ENCODE peak calls at places on chromosomes 16 and 17, in nine cellular contexts. K is omental fat pad, L is hepatocyte, N is nephron progenitor cell, J is choroid plexus epithelial cell, W is D721Med, P is pancreas, X is upper lobe of right lung, O is HCT116. T is an unnamed sample.

GRCh38 chr17:74870512-74870911 is 2.3 kb downstream of the FDXR start:
- DNase-seq in K (peak), L (no peak), N (no peak), J (peak), W (no peak), P (peak), X (no peak), O (no peak), T (no peak)

GRCh38 chr16:65770752-65771151 is 595.7 kb upstream of the CDH5 start:
- DNase-seq in K (no peak), L (no peak), N (no peak), J (no peak), W (no peak), P (no peak), X (no peak), O (no peak), T (no peak)

GRCh38 chr17:63445571-63446217 is 412 bp downstream of the CYB561 start:
- DNase-seq in K (no peak), L (peak), N (peak), J (peak), W (no peak), P (peak), X (peak), O (peak), T (no peak)

GRCh38 chr17:56203430-56203829 is 50.2 kb downstream of the ANKFN1 start:
- DNase-seq in K (no peak), L (no peak), N (no peak), J (peak), W (no peak), P (no peak), X (no peak), O (peak), T (no peak)

GRCh38 chr17:78818932-78819331 is 21.7 kb downstream of the USP36 start:
- DNase-seq in K (no peak), L (no peak), N (no peak), J (no peak), W (no peak), P (no peak), X (no peak), O (no peak), T (peak)

GRCh38 chr16:47888142-47888541 is 267.7 kb downstream of the ABCC12 start:
- DNase-seq in K (no peak), L (peak), N (no peak), J (peak), W (no peak), P (no peak), X (no peak), O (no peak), T (no peak)

GRCh38 chr17:19270347-19270950 is 33.3 kb downstream of the EPN2 start:
- DNase-seq in K (no peak), L (no peak), N (no peak), J (no peak), W (no peak), P (no peak), X (no peak), O (no peak), T (no peak)

GRCh38 chr17:19928299-19928698 is 49.3 kb downstream of the AKAP10 start:
- DNase-seq in K (no peak), L (no peak), N (no peak), J (peak), W (no peak), P (no peak), X (no peak), O (no peak), T (no peak)

GRCh38 chr17:63780507-63780906 is 6.5 kb downstream of the DDX42 start:
- DNase-seq in K (no peak), L (no peak), N (no peak), J (peak), W (no peak), P (peak), X (no peak), O (peak), T (no peak)

GRCh38 chr17:68784431-68784830 is 170.8 kb downstream of the ABCA8 start:
- DNase-seq in K (no peak), L (no peak), N (no peak), J (peak), W (no peak), P (no peak), X (no peak), O (no peak), T (no peak)

GRCh38 chr17:72191901-72192300 is 71.1 kb downstream of the SOX9 start:
- DNase-seq in K (no peak), L (no peak), N (no peak), J (no peak), W (no peak), P (no peak), X (no peak), O (no peak), T (no peak)

GRCh38 chr16:34743115-34743514 is 1283.7 kb downstream of the TP53TG3F start:
- DNase-seq in K (no peak), L (no peak), N (no peak), J (no peak), W (no peak), P (no peak), X (no peak), O (no peak), T (no peak)

GRCh38 chr17:44326867-44327444 is 2.3 kb upstream of the SLC25A39 start:
- DNase-seq in K (peak), L (peak), N (peak), J (peak), W (peak), P (peak), X (peak), O (peak), T (no peak)

GRCh38 chr17:29613856-29614255 is 8.9 kb downstream of the CORO6 start:
- DNase-seq in K (no peak), L (no peak), N (no peak), J (no peak), W (no peak), P (peak), X (no peak), O (no peak), T (peak)

GRCh38 chr17:37131064-37131463 is 182.3 kb downstream of the AATF start:
- DNase-seq in K (no peak), L (peak), N (peak), J (peak), W (no peak), P (no peak), X (no peak), O (no peak), T (no peak)

GRCh38 chr17:45812102-45812501 is 28.0 kb downstream of the CRHR1 start:
- DNase-seq in K (no peak), L (no peak), N (no peak), J (peak), W (no peak), P (no peak), X (no peak), O (peak), T (no peak)

GRCh38 chr17:4175921-4176802 is 33.2 kb downstream of the CYB5D2 start:
- DNase-seq in K (no peak), L (no peak), N (peak), J (peak), W (no peak), P (no peak), X (no peak), O (no peak), T (peak)

GRCh38 chr16:83624436-83625120 is 183.2 kb upstream of the HSBP1 start:
- DNase-seq in K (no peak), L (no peak), N (no peak), J (no peak), W (no peak), P (no peak), X (no peak), O (no peak), T (no peak)

GRCh38 chr17:66343531-66344078 is 41.2 kb downstream of the PRKCA start:
- DNase-seq in K (no peak), L (peak), N (no peak), J (peak), W (no peak), P (no peak), X (no peak), O (no peak), T (no peak)

GRCh38 chr17:10776372-10776771 is 27.5 kb downstream of the TMEM238L start:
- DNase-seq in K (no peak), L (no peak), N (no peak), J (no peak), W (no peak), P (no peak), X (no peak), O (no peak), T (no peak)

DNA sequence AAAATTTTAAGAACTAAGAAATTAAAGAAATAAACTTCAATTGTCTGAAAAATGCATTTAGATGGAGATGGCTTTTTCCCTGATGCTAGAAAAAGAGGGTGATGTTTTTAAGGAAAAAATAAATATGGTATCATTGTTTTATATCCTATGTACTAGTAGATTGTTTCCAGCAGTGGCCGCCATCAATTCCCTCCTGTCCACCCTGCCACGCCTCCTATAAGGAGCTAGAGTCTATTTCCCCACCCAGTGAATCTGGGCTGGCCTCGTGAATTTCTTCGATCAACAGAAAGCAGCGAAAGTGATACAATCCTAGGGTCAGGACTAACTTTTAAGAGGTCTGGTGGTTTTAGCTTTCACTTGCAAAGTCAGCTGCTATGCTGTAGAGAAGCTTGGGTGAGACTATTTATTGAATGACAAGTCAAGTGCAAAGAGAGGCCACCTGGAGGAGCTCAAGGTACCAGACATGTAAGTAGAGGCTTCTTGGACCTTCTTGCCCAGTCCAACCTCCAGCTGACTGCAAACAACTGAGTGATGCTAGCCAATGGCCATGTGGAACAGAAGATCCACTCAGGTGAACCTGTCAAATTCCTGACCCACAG is 80.9 kb upstream of the MTMR4 start:
- DNase-seq in K (no peak), L (no peak), N (no peak), J (no peak), W (no peak), P (no peak), X (no peak), O (peak), T (no peak)
- TF ChIP-seq CTCF in K (no peak), L (no peak), N (no peak), J (no peak), W (no peak), P (no peak), X (no peak), O (peak), T (no peak)

DNA sequence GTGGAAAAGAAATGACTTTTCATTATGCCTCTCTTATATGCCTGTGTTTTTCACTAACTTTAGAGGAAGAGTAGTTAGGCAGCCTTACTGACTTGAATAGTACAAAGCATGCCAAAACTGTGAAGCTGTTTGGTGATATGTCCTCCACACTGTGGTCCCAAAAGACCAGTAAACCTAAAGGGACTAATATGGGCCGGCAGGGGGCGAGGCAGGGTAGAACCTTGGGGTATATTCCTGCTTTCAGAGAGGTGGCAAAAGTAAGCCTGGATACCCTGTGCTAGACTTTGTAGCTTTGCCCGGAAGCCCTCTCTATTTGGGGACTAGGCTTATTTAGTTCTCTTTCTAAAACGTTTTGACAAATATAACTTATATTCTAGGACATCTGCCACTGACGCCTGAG is 36.5 kb upstream of the VWA3A start:
- DNase-seq in K (no peak), L (no peak), N (peak), J (peak), W (no peak), P (no peak), X (no peak), O (no peak), T (no peak)
- TF ChIP-seq CTCF in K (no peak), L (no peak), N (peak), J (peak), W (peak), P (no peak), X (no peak), O (no peak), T (no peak)

GRCh38 chr17:42009170-42009569 is 8.1 kb downstream of the DNAJC7 start:
- DNase-seq in K (no peak), L (no peak), N (no peak), J (peak), W (no peak), P (no peak), X (no peak), O (no peak), T (no peak)
- TF ChIP-seq CTCF in K (no peak), L (no peak), N (no peak), J (peak), W (no peak), P (no peak), X (no peak), O (no peak), T (peak)

GRCh38 chr17:76453431-76453743 is 435 bp upstream of the UBE2O start:
- DNase-seq in K (no peak), L (no peak), N (no peak), J (no peak), W (no peak), P (no peak), X (no peak), O (no peak), T (no peak)
- TF ChIP-seq CTCF in K (no peak), L (no peak), N (no peak), J (no peak), W (no peak), P (no peak), X (no peak), O (no peak), T (peak)

GRCh38 chr16:66881560-66881959 is 1.2 kb downstream of the PDP2 start:
- DNase-seq in K (no peak), L (no peak), N (no peak), J (no peak), W (no peak), P (no peak), X (no peak), O (no peak), T (no peak)

GRCh38 chr16:66874079-66874775 is 6.1 kb upstream of the PDP2 start:
- DNase-seq in K (no peak), L (no peak), N (no peak), J (peak), W (no peak), P (no peak), X (no peak), O (no peak), T (no peak)

GRCh38 chr16:66881014-66881417 is 701 bp downstream of the PDP2 start:
- DNase-seq in K (no peak), L (peak), N (peak), J (no peak), W (no peak), P (no peak), X (no peak), O (no peak), T (no peak)

GRCh38 chr16:66880288-66881013 is at the start of gene PDP2:
- DNase-seq in K (peak), L (peak), N (peak), J (peak), W (no peak), P (peak), X (peak), O (peak), T (peak)

DNA sequence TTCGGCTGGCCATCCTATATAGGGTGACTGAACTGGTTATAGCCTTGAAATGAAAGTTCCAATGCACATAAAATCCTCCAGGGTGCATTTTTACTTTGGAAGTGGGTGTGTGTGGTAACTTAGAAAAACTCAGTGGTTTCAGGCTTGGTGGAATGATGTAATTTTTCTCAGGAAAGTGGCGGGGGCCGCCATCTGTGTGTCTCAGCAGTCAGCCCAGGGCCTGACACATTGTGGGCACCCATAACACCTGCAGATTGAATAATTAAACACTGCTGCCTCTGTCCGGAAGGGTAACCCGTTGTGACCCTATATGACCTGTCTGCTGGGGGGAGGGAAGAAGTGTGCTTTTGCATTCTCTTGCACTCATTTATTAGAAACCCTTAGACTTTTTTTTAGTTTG is 2.2 kb upstream of the PDP2 start:
- DNase-seq in K (no peak), L (no peak), N (no peak), J (peak), W (no peak), P (peak), X (no peak), O (no peak), T (no peak)
- TF ChIP-seq CTCF in K (no peak), L (no peak), N (no peak), J (no peak), W (no peak), P (no peak), X (no peak), O (no peak), T (no peak)

DNA sequence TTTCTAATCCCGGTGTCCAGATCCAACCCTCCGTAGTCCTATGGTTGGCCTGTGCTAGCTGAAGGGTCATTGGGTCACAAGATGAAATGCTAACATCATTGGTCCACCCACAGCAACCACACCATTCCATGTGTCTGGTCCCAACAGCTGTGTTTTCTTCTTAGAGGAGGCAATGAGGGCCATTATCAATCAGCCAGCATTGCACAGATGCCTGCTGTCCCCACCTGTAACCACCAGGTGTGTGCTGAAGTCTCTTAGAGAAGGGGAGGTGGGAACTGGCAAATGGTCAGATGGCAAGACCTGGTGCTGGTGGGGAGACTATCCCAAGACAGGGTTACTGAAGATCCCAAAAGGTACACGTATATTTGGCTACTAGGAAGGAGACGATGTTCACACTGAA is 37.4 kb downstream of the HIC1 start:
- DNase-seq in K (no peak), L (no peak), N (no peak), J (no peak), W (no peak), P (no peak), X (no peak), O (no peak), T (no peak)
- TF ChIP-seq CTCF in K (no peak), L (no peak), N (no peak), J (no peak), W (no peak), P (no peak), X (no peak), O (no peak), T (no peak)

GRCh38 chr16:15544405-15544804 is 98.5 kb downstream of the MARF1 start:
- DNase-seq in K (no peak), L (no peak), N (no peak), J (no peak), W (no peak), P (no peak), X (no peak), O (no peak), T (no peak)

GRCh38 chr16:15545544-15545943 is 97.4 kb downstream of the MARF1 start:
- DNase-seq in K (no peak), L (no peak), N (no peak), J (no peak), W (no peak), P (no peak), X (no peak), O (no peak), T (no peak)

GRCh38 chr16:15539197-15539596 is 103.8 kb downstream of the MARF1 start:
- DNase-seq in K (no peak), L (no peak), N (peak), J (peak), W (no peak), P (no peak), X (no peak), O (peak), T (no peak)

GRCh38 chr16:15542734-15543347 is 100.1 kb downstream of the MARF1 start:
- DNase-seq in K (no peak), L (no peak), N (no peak), J (peak), W (no peak), P (no peak), X (no peak), O (no peak), T (no peak)

GRCh38 chr16:15542261-15542660 is 100.7 kb downstream of the MARF1 start:
- DNase-seq in K (no peak), L (no peak), N (no peak), J (no peak), W (no peak), P (no peak), X (no peak), O (no peak), T (no peak)
- TF ChIP-seq CTCF in K (no peak), L (no peak), N (no peak), J (no peak), W (no peak), P (no peak), X (no peak), O (no peak), T (no peak)

GRCh38 chr16:86836503-86837125 is 258.3 kb downstream of the FOXL1 start:
- DNase-seq in K (no peak), L (no peak), N (no peak), J (peak), W (no peak), P (no peak), X (no peak), O (no peak), T (no peak)

GRCh38 chr16:86831366-86831765 is 253.0 kb downstream of the FOXL1 start:
- DNase-seq in K (no peak), L (no peak), N (no peak), J (no peak), W (no peak), P (no peak), X (no peak), O (no peak), T (no peak)

GRCh38 chr16:86833136-86833535 is 254.8 kb downstream of the FOXL1 start:
- DNase-seq in K (no peak), L (no peak), N (no peak), J (peak), W (no peak), P (no peak), X (no peak), O (no peak), T (no peak)

GRCh38 chr16:86835981-86836380 is 257.6 kb downstream of the FOXL1 start:
- DNase-seq in K (no peak), L (no peak), N (no peak), J (no peak), W (no peak), P (no peak), X (no peak), O (no peak), T (no peak)

GRCh38 chr16:86834451-86835035 is 256.2 kb downstream of the FOXL1 start:
- DNase-seq in K (no peak), L (peak), N (peak), J (peak), W (no peak), P (no peak), X (no peak), O (no peak), T (no peak)
- TF ChIP-seq CTCF in K (no peak), L (peak), N (no peak), J (peak), W (no peak), P (no peak), X (no peak), O (peak), T (peak)

DNA sequence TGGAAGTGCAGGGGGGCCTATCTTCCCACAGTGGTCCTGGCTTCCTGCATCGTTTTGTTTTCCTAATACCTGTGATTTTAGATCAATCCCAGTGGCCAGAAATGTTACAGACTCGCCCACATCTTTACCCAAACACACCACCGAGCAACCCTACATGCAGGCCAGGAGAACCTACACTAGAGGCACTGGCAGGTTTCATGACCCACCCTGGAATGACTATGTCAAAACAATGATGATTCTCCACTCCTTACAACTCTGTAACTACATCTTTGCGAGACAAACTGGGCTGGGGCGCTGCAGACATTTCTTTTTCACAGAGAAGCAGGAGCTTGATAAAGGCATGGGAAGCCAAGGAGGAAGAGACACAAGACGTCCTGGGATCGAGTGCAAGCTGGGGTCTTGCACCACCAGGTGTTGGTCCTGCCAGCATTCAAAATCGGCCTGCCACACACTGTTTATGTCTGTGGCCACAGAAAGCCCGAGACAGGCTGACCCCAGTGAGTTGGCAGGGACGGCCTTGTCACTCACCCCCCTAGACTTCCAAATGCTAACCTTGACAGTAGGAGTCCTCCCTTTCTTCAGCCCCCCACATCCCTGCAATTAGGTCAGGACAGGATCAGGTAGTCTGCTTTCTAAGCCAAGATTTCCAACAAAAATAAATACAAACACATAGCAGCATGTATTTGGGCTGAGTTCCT is 32.4 kb downstream of the UBE2O start:
- DNase-seq in K (no peak), L (no peak), N (no peak), J (no peak), W (no peak), P (no peak), X (no peak), O (no peak), T (no peak)
- TF ChIP-seq CTCF in K (no peak), L (no peak), N (no peak), J (no peak), W (no peak), P (no peak), X (no peak), O (no peak), T (no peak)